ENCODE peak calls at places on chromosomes 1 and 21, in ten cellular contexts. X, G, B, N, L, A, R, J, S and C are unnamed samples.

GRCh38 chr1:84946631-84947030 is 50.3 kb downstream of the MCOLN2 start:
- DNase-seq in X (no peak), G (no peak), B (no peak), N (no peak), L (no peak), A (no peak), R (no peak), J (no peak), S (no peak), C (no peak)

GRCh38 chr1:236759252-236759859 is 35.7 kb upstream of the MTR start:
- DNase-seq in X (no peak), G (peak; percentile 58), B (no peak), N (no peak), L (no peak), A (peak; percentile 37), R (peak; percentile 9), J (peak; percentile 51), S (peak; percentile 63), C (peak; percentile 19)

GRCh38 chr1:116826818-116827606 is 72.8 kb downstream of the CD2 start:
- DNase-seq in X (no peak), G (peak; percentile 96), B (peak; percentile 52), N (no peak), L (no peak), A (no peak), R (no peak), J (peak; percentile 17), S (peak; percentile 73), C (no peak)

GRCh38 chr1:3930696-3931309 is 30.7 kb upstream of the C1orf174 start:
- DNase-seq in X (no peak), G (no peak), B (no peak), N (no peak), L (no peak), A (no peak), R (no peak), J (no peak), S (no peak), C (no peak)

GRCh38 chr1:197268012-197268411 is at the start of gene CRB1:
- DNase-seq in X (no peak), G (no peak), B (no peak), N (no peak), L (no peak), A (no peak), R (no peak), J (no peak), S (no peak), C (peak; percentile 3)

GRCh38 chr1:116847688-116848531 is 61.8 kb upstream of the PTGFRN start:
- DNase-seq in X (no peak), G (peak; percentile 56), B (no peak), N (no peak), L (no peak), A (no peak), R (no peak), J (peak; percentile 78), S (peak; percentile 42), C (no peak)

GRCh38 chr1:3068400-3069361 is at the start of gene PRDM16:
- DNase-seq in X (no peak), G (peak; percentile 8), B (peak; percentile 26), N (peak; percentile 61), L (peak; percentile 55), A (peak; percentile 50), R (no peak), J (no peak), S (no peak), C (peak; percentile 60)

GRCh38 chr1:174090476-174090875 is 68.3 kb upstream of the RC3H1 start:
- DNase-seq in X (no peak), G (no peak), B (no peak), N (no peak), L (no peak), A (no peak), R (no peak), J (no peak), S (no peak), C (no peak)

GRCh38 chr1:232127190-232127589 is 500.6 kb downstream of the DISC1 start:
- DNase-seq in X (no peak), G (no peak), B (no peak), N (no peak), L (no peak), A (peak; percentile 29), R (peak; percentile 72), J (no peak), S (no peak), C (no peak)

GRCh38 chr1:211736351-211736915 is 61.0 kb upstream of the NEK2 start:
- DNase-seq in X (no peak), G (no peak), B (no peak), N (no peak), L (no peak), A (no peak), R (no peak), J (no peak), S (no peak), C (no peak)

GRCh38 chr1:56416385-56416972 is 162.9 kb downstream of the PLPP3 start:
- DNase-seq in X (no peak), G (no peak), B (no peak), N (no peak), L (no peak), A (no peak), R (no peak), J (peak; percentile 23), S (no peak), C (no peak)

GRCh38 chr1:220235462-220235861 is 36.8 kb downstream of the RAB3GAP2 start:
- DNase-seq in X (no peak), G (no peak), B (no peak), N (no peak), L (no peak), A (no peak), R (no peak), J (no peak), S (no peak), C (no peak)

GRCh38 chr1:204493882-204494280 is 724 bp downstream of the PIK3C2B start:
- DNase-seq in X (no peak), G (peak; percentile 69), B (peak; percentile 92), N (no peak), L (peak; percentile 84), A (no peak), R (no peak), J (peak; percentile 87), S (peak; percentile 52), C (peak; percentile 45)

DNA sequence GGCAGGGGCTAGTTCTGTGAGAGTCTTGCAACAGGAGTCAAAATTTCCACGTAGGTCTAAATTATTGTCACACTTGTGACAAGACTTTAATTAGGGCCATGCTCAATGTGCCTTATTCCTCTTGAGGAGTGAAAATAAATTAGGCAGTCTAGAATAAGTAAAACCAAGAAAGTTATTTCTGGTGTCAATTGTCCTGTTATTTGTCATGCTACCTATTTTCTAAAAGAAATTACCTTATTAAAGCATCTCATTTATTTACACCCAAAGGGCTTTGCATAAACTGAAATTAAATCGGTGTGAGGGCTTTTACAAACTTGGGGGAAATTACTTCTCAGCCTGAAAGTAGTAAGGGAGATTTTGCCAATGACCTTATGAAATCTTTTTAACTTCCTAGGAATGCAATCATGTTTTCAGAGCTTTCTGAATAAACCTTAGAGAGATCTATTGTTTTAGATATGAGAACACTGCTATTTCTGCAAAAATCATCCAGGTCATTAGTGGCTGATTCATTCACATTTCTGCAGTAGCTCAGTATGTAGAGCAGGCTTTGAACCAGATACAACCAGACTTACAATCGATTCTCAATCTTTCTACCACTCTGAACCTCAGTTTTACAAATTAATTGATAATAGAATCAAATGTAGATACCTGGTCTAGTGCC is 221.2 kb upstream of the SAMSN1 start:
- DNase-seq in X (no peak), G (no peak), B (no peak), N (no peak), L (no peak), A (no peak), R (no peak), J (no peak), S (peak; percentile 21), C (no peak)
- TF ChIP-seq CTCF in X (no peak), G (no peak), B (no peak), N (no peak), L (no peak), A (no peak), R (no peak), J (no peak), S (no peak), C (no peak)

DNA sequence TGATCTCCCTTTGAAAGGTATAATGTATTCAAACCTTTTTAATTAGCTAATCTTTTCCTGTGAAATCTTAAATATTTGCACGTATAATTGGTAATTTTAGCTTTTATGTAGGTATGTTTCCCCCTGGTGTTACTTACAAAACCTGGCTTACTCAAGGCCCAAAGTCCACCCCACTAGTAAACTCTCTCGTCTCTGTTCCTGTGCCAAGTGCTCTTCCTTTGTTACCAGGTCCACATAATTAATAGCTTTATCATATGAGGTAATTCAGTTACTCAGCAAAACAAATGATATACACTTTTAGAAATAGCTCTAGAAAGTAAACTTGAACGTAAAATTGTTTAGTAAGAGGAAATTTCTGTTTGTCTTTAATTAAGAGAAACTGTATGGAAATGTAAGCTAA is 36.7 kb downstream of the NFIA start:
- DNase-seq in X (no peak), G (no peak), B (no peak), N (no peak), L (no peak), A (no peak), R (no peak), J (peak; percentile 38), S (no peak), C (no peak)
- TF ChIP-seq CTCF in X (no peak), G (no peak), B (no peak), N (no peak), L (no peak), A (no peak), R (no peak), J (no peak), S (no peak), C (no peak)

DNA sequence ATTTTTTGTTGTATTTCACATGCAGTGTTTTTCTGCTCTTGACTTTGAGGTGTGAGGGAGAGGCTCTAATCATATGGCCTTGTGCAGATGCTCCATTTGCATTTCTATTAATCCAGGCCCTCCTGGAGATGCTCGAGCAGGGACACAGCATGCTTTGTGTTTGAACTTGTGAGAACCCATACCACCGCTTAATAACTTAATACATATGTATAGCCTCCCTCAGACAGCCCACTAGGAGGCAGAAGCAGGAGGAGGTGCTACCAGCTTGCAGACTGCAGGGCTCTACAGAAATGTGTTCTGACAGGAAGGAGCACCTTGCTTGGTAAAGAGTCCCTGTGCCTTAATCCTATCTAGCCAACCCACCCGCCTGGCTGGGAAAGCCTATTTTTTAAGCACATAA is 155.2 kb downstream of the BARHL2 start:
- DNase-seq in X (no peak), G (peak; percentile 6), B (no peak), N (peak; percentile 82), L (no peak), A (no peak), R (no peak), J (no peak), S (no peak), C (no peak)
- TF ChIP-seq CTCF in X (no peak), G (peak; percentile 0), B (no peak), N (peak; percentile 59), L (no peak), A (peak; percentile 31), R (peak; percentile 9), J (no peak), S (no peak), C (no peak)

DNA sequence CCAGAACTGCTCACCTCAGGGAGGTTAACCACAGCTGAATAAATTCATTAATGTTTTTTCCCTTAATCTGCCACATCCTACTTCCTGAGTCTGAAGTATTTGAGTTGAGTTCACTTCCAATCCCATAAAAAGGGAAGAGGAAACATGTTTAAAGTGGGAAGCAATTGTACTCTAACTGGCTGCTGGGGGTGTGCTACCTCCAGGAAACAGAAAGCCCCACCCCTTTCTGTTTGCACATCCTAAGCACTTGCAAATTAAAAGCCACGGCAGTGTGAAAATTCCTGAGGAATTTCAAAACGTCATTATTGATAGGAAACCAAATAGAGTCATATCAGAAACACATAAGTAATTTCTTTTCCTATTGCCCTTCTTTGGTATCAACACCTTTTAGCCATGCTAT is 307.0 kb upstream of the NR5A2 start:
- DNase-seq in X (no peak), G (no peak), B (no peak), N (no peak), L (no peak), A (no peak), R (no peak), J (no peak), S (no peak), C (no peak)
- TF ChIP-seq CTCF in X (no peak), G (no peak), B (no peak), N (no peak), L (no peak), A (no peak), R (no peak), J (no peak), S (no peak), C (no peak)